ENCODE peak calls at places on chromosomes 1 and 21, in seven cellular contexts. One of them, this sample, is unnamed.

GRCh38 chr1:16973215-16973614 is 7.2 kb downstream of the MFAP2 start:
- DNase-seq in GM23338: no peak
- DNase-seq in right cardiac atrium: no peak
- DNase-seq in foreskin keratinocyte: no peak
- DNase-seq in tibial artery: no peak
- DNase-seq in pancreas: no peak
- DNase-seq in GM23248: no peak
- DNase-seq in this sample: no peak

GRCh38 chr1:241606544-241606943 is 33.6 kb downstream of the CHML start:
- DNase-seq in pancreas: no peak
- DNase-seq in tibial artery: no peak
- DNase-seq in GM23248: no peak
- DNase-seq in GM23338: no peak
- DNase-seq in foreskin keratinocyte: peak; percentile 95
- DNase-seq in right cardiac atrium: no peak
- DNase-seq in this sample: no peak

GRCh38 chr1:190022709-190023108 is 455.0 kb downstream of the BRINP3 start:
- DNase-seq in pancreas: no peak
- DNase-seq in right cardiac atrium: no peak
- DNase-seq in GM23248: no peak
- DNase-seq in foreskin keratinocyte: peak; percentile 16
- DNase-seq in GM23338: no peak
- DNase-seq in tibial artery: no peak
- DNase-seq in this sample: peak; percentile 75

GRCh38 chr1:157045251-157046218 is at the start of gene ARHGEF11:
- DNase-seq in foreskin keratinocyte: peak; percentile 18
- DNase-seq in pancreas: peak; percentile 89
- DNase-seq in tibial artery: peak; percentile 89
- DNase-seq in GM23338: peak; percentile 93
- DNase-seq in GM23248: peak; percentile 96
- DNase-seq in right cardiac atrium: peak; percentile 91
- DNase-seq in this sample: peak; percentile 87

GRCh38 chr1:217718873-217719272 is 87.7 kb downstream of the SPATA17 start:
- DNase-seq in GM23248: peak; percentile 23
- DNase-seq in right cardiac atrium: no peak
- DNase-seq in pancreas: no peak
- DNase-seq in GM23338: no peak
- DNase-seq in foreskin keratinocyte: no peak
- DNase-seq in tibial artery: no peak
- DNase-seq in this sample: no peak

GRCh38 chr21:30714946-30715345 is 3.6 kb downstream of the KRTAP21-3 start:
- DNase-seq in GM23248: no peak
- DNase-seq in pancreas: no peak
- DNase-seq in tibial artery: no peak
- DNase-seq in GM23338: no peak
- DNase-seq in foreskin keratinocyte: peak; percentile 59
- DNase-seq in right cardiac atrium: no peak
- DNase-seq in this sample: no peak

GRCh38 chr1:94806451-94806861 is 13.7 kb upstream of the SLC44A3 start:
- DNase-seq in tibial artery: no peak
- DNase-seq in pancreas: no peak
- DNase-seq in right cardiac atrium: no peak
- DNase-seq in GM23338: no peak
- DNase-seq in GM23248: peak; percentile 61
- DNase-seq in foreskin keratinocyte: no peak
- DNase-seq in this sample: peak; percentile 57

GRCh38 chr1:2179283-2180013 is 15.1 kb downstream of the FAAP20 start:
- DNase-seq in right cardiac atrium: no peak
- DNase-seq in pancreas: no peak
- DNase-seq in tibial artery: no peak
- DNase-seq in GM23248: peak; percentile 35
- DNase-seq in GM23338: no peak
- DNase-seq in foreskin keratinocyte: no peak
- DNase-seq in this sample: no peak

GRCh38 chr1:168408531-168409242 is 128.0 kb downstream of the TBX19 start:
- DNase-seq in GM23248: peak; percentile 37
- DNase-seq in GM23338: no peak
- DNase-seq in right cardiac atrium: no peak
- DNase-seq in tibial artery: no peak
- DNase-seq in foreskin keratinocyte: peak; percentile 63
- DNase-seq in pancreas: no peak
- DNase-seq in this sample: peak; percentile 22

GRCh38 chr21:35579520-35580293 is 480.6 kb downstream of the SETD4 start:
- DNase-seq in tibial artery: no peak
- DNase-seq in pancreas: no peak
- DNase-seq in foreskin keratinocyte: no peak
- DNase-seq in GM23338: no peak
- DNase-seq in GM23248: peak; percentile 16
- DNase-seq in right cardiac atrium: no peak
- DNase-seq in this sample: peak; percentile 44

GRCh38 chr1:41473738-41474362 is 10.6 kb downstream of the EDN2 start:
- DNase-seq in GM23338: no peak
- DNase-seq in foreskin keratinocyte: no peak
- DNase-seq in GM23248: no peak
- DNase-seq in right cardiac atrium: no peak
- DNase-seq in tibial artery: no peak
- DNase-seq in pancreas: no peak
- DNase-seq in this sample: no peak

GRCh38 chr1:57254006-57254405 is 169.9 kb downstream of the DAB1 start:
- DNase-seq in tibial artery: no peak
- DNase-seq in GM23248: peak; percentile 93
- DNase-seq in GM23338: no peak
- DNase-seq in pancreas: no peak
- DNase-seq in right cardiac atrium: no peak
- DNase-seq in foreskin keratinocyte: no peak
- DNase-seq in this sample: peak; percentile 32

GRCh38 chr1:227934476-227935313 is 13.0 kb downstream of the WNT9A start:
- DNase-seq in right cardiac atrium: peak; percentile 11
- DNase-seq in foreskin keratinocyte: peak; percentile 85
- DNase-seq in GM23248: peak; percentile 93
- DNase-seq in GM23338: no peak
- DNase-seq in pancreas: peak; percentile 21
- DNase-seq in tibial artery: no peak
- DNase-seq in this sample: peak; percentile 45

GRCh38 chr1:18882511-18882910 is 19.8 kb downstream of the ALDH4A1 start:
- DNase-seq in foreskin keratinocyte: no peak
- DNase-seq in GM23338: no peak
- DNase-seq in right cardiac atrium: no peak
- DNase-seq in GM23248: peak; percentile 91
- DNase-seq in tibial artery: no peak
- DNase-seq in pancreas: no peak
- DNase-seq in this sample: peak; percentile 45

GRCh38 chr1:208809876-208810275 is 565.7 kb upstream of the PLXNA2 start:
- DNase-seq in foreskin keratinocyte: peak; percentile 10
- DNase-seq in GM23248: no peak
- DNase-seq in pancreas: peak; percentile 19
- DNase-seq in GM23338: no peak
- DNase-seq in right cardiac atrium: no peak
- DNase-seq in tibial artery: no peak
- DNase-seq in this sample: no peak

GRCh38 chr1:77948841-77949424 is 29.9 kb downstream of the FUBP1 start:
- DNase-seq in tibial artery: no peak
- DNase-seq in right cardiac atrium: no peak
- DNase-seq in GM23248: peak; percentile 70
- DNase-seq in foreskin keratinocyte: peak; percentile 14
- DNase-seq in pancreas: no peak
- DNase-seq in GM23338: peak; percentile 40
- DNase-seq in this sample: peak; percentile 42

GRCh38 chr1:213761845-213762407 is 225.8 kb upstream of the PROX1 start:
- DNase-seq in GM23248: peak; percentile 1
- DNase-seq in tibial artery: no peak
- DNase-seq in pancreas: no peak
- DNase-seq in foreskin keratinocyte: no peak
- DNase-seq in GM23338: peak; percentile 25
- DNase-seq in right cardiac atrium: no peak
- DNase-seq in this sample: no peak

GRCh38 chr1:218507355-218508002 is 162.3 kb downstream of the TGFB2 start:
- DNase-seq in right cardiac atrium: no peak
- DNase-seq in GM23338: peak; percentile 13
- DNase-seq in foreskin keratinocyte: no peak
- DNase-seq in pancreas: no peak
- DNase-seq in tibial artery: no peak
- DNase-seq in GM23248: no peak
- DNase-seq in this sample: no peak

GRCh38 chr1:24764848-24765247 is 19.6 kb downstream of the CLIC4 start:
- DNase-seq in right cardiac atrium: no peak
- DNase-seq in foreskin keratinocyte: no peak
- DNase-seq in tibial artery: no peak
- DNase-seq in pancreas: no peak
- DNase-seq in GM23248: no peak
- DNase-seq in GM23338: no peak
- DNase-seq in this sample: no peak

GRCh38 chr1:93976291-93976690 is 67.1 kb upstream of the GCLM start:
- DNase-seq in tibial artery: no peak
- DNase-seq in right cardiac atrium: no peak
- DNase-seq in GM23248: peak; percentile 38
- DNase-seq in GM23338: no peak
- DNase-seq in pancreas: no peak
- DNase-seq in foreskin keratinocyte: peak; percentile 26
- DNase-seq in this sample: no peak

GRCh38 chr1:109248797-109249629 is at the start of gene CELSR2:
- DNase-seq in GM23248: peak; percentile 84
- DNase-seq in foreskin keratinocyte: no peak
- DNase-seq in GM23338: peak; percentile 97
- DNase-seq in pancreas: peak; percentile 65
- DNase-seq in tibial artery: no peak
- DNase-seq in right cardiac atrium: peak; percentile 57
- DNase-seq in this sample: peak; percentile 54

GRCh38 chr1:145991799-145992412 is 4.5 kb downstream of the TXNIP start:
- DNase-seq in foreskin keratinocyte: no peak
- DNase-seq in GM23338: no peak
- DNase-seq in pancreas: peak; percentile 43
- DNase-seq in right cardiac atrium: no peak
- DNase-seq in GM23248: no peak
- DNase-seq in tibial artery: no peak
- DNase-seq in this sample: no peak

GRCh38 chr1:145992502-145992936 is 3.9 kb downstream of the TXNIP start:
- DNase-seq in foreskin keratinocyte: no peak
- DNase-seq in GM23248: no peak
- DNase-seq in pancreas: no peak
- DNase-seq in tibial artery: peak; percentile 20
- DNase-seq in right cardiac atrium: no peak
- DNase-seq in GM23338: no peak
- DNase-seq in this sample: no peak

GRCh38 chr1:145994391-145995120 is 1.8 kb downstream of the TXNIP start:
- DNase-seq in GM23338: no peak
- DNase-seq in pancreas: peak; percentile 45
- DNase-seq in tibial artery: peak; percentile 15
- DNase-seq in right cardiac atrium: peak; percentile 32
- DNase-seq in foreskin keratinocyte: no peak
- DNase-seq in GM23248: peak; percentile 31
- DNase-seq in this sample: no peak

GRCh38 chr1:145993618-145994390 is 2.6 kb downstream of the TXNIP start:
- DNase-seq in right cardiac atrium: no peak
- DNase-seq in GM23338: no peak
- DNase-seq in pancreas: no peak
- DNase-seq in GM23248: peak; percentile 40
- DNase-seq in tibial artery: no peak
- DNase-seq in foreskin keratinocyte: no peak
- DNase-seq in this sample: no peak

DNA sequence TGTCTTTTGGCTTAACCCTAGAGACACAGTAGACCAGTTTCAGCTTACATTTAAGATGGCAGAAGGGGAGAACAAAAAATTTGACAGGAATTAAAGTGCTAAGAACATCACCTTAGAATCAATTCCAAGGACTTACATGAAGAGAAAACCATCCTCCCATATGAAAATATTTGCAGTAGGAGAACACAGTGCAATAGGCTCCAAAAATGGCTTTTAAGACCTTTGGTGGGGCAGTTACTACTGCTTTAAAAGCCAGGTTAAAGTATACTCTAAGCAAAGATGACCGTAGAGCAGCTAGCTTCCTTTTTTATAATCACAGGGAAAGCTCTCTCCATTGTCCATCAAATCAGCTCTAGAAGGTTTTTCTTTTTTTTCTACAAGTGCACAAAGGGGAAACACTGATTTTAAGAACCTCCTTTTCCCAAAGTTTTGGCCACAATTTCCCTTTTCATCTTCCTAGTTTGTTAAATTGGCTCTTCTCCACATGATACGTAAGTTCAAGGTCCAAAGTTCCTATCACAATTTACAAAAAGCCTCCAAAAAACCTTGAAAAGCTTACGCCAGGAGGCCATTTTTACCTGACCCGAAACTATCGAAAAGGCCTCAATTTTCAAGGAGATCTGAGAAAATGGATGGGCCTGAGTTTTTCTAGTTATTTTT is 3.3 kb downstream of the TXNIP start:
- DNase-seq in pancreas: no peak
- DNase-seq in right cardiac atrium: no peak
- DNase-seq in tibial artery: no peak
- DNase-seq in GM23338: no peak
- DNase-seq in GM23248: no peak
- DNase-seq in foreskin keratinocyte: no peak
- DNase-seq in this sample: no peak
- H3K4me1 ChIP-seq in pancreas: peaks cover 30% of the 10 kb centered on the region
- H3K4me1 ChIP-seq in right cardiac atrium: peaks cover 3% of the 10 kb centered on the region
- H3K4me1 ChIP-seq in tibial artery: peaks cover 37% of the 10 kb centered on the region
- H3K4me1 ChIP-seq in GM23338: peaks cover 22% of the 10 kb centered on the region
- H3K4me1 ChIP-seq in GM23248: peaks cover 33% of the 10 kb centered on the region
- H3K4me1 ChIP-seq in foreskin keratinocyte: peaks cover 23% of the 10 kb centered on the region
- H3K4me1 ChIP-seq in this sample: peaks cover 8% of the 10 kb centered on the region

GRCh38 chr1:14732726-14733052 is 134.2 kb downstream of the KAZN start:
- DNase-seq in right cardiac atrium: no peak
- DNase-seq in tibial artery: no peak
- DNase-seq in foreskin keratinocyte: no peak
- DNase-seq in GM23248: no peak
- DNase-seq in GM23338: no peak
- DNase-seq in pancreas: no peak
- DNase-seq in this sample: no peak
- H3K4me1 ChIP-seq in right cardiac atrium: no peaks in the 10 kb centered on the region
- H3K4me1 ChIP-seq in tibial artery: peaks cover 6% of the 10 kb centered on the region
- H3K4me1 ChIP-seq in foreskin keratinocyte: peaks cover 16% of the 10 kb centered on the region
- H3K4me1 ChIP-seq in GM23248: peaks cover 7% of the 10 kb centered on the region
- H3K4me1 ChIP-seq in GM23338: peaks cover 39% of the 10 kb centered on the region
- H3K4me1 ChIP-seq in pancreas: no peaks in the 10 kb centered on the region
- H3K4me1 ChIP-seq in this sample: peaks cover 5% of the 10 kb centered on the region

GRCh38 chr1:21523297-21523813 is 14.1 kb downstream of the ALPL start:
- DNase-seq in tibial artery: no peak
- DNase-seq in right cardiac atrium: no peak
- DNase-seq in GM23338: no peak
- DNase-seq in foreskin keratinocyte: no peak
- DNase-seq in GM23248: no peak
- DNase-seq in pancreas: no peak
- DNase-seq in this sample: no peak
- H3K4me1 ChIP-seq in tibial artery: no peaks in the 10 kb centered on the region
- H3K4me1 ChIP-seq in right cardiac atrium: peaks cover 5% of the 10 kb centered on the region
- H3K4me1 ChIP-seq in GM23338: peaks cover 30% of the 10 kb centered on the region
- H3K4me1 ChIP-seq in foreskin keratinocyte: no peaks in the 10 kb centered on the region
- H3K4me1 ChIP-seq in GM23248: no peaks in the 10 kb centered on the region
- H3K4me1 ChIP-seq in pancreas: no peaks in the 10 kb centered on the region
- H3K4me1 ChIP-seq in this sample: peaks cover 2% of the 10 kb centered on the region

GRCh38 chr1:44719318-44719717 is 11.7 kb downstream of the RNU5D-1 start:
- DNase-seq in pancreas: no peak
- DNase-seq in GM23248: peak; percentile 7
- DNase-seq in foreskin keratinocyte: no peak
- DNase-seq in GM23338: no peak
- DNase-seq in tibial artery: no peak
- DNase-seq in right cardiac atrium: no peak
- DNase-seq in this sample: no peak
- H3K4me1 ChIP-seq in pancreas: peaks cover 6% of the 10 kb centered on the region
- H3K4me1 ChIP-seq in GM23248: no peaks in the 10 kb centered on the region
- H3K4me1 ChIP-seq in foreskin keratinocyte: no peaks in the 10 kb centered on the region
- H3K4me1 ChIP-seq in GM23338: no peaks in the 10 kb centered on the region
- H3K4me1 ChIP-seq in tibial artery: no peaks in the 10 kb centered on the region
- H3K4me1 ChIP-seq in right cardiac atrium: no peaks in the 10 kb centered on the region
- H3K4me1 ChIP-seq in this sample: peaks cover 5% of the 10 kb centered on the region